ENCODE peak calls at places on chromosomes 7 and 10, in nine cellular contexts. N is sigmoid colon, W is PC-9, E is hepatocyte, X is DND-41, S is left ventricle myocardium inferior, R is psoas muscle, Y is tibial artery, B is brain microvascular endothelial cell. H is an unnamed sample.

GRCh38 chr10:86966008-86966654 is 2.2 kb upstream of the ADIRF start:
- DNase-seq in N (peak; percentile 53), Y (no peak), R (no peak), B (no peak), X (no peak), S (no peak), E (no peak), W (no peak), H (no peak)

GRCh38 chr7:28957822-28958234 is 302 bp downstream of the TRIL start:
- DNase-seq in Y (no peak), N (no peak), B (no peak), E (peak; percentile 41), S (no peak), R (no peak), W (no peak), X (no peak), H (no peak)

GRCh38 chr10:60883187-60883586 is 60.8 kb downstream of the RHOBTB1 start:
- DNase-seq in B (peak; percentile 17), R (no peak), X (peak; percentile 13), N (no peak), W (no peak), S (no peak), E (peak; percentile 37), Y (no peak), H (no peak)

GRCh38 chr10:116627386-116627933 is 6.7 kb downstream of the PNLIPRP2 start:
- DNase-seq in Y (no peak), N (no peak), X (no peak), W (no peak), R (no peak), E (peak; percentile 75), B (no peak), S (no peak), H (no peak)

GRCh38 chr7:144026203-144026883 is 22.4 kb upstream of the OR2A5 start:
- DNase-seq in R (no peak), E (no peak), B (no peak), S (no peak), X (no peak), Y (no peak), W (no peak), N (no peak), H (no peak)

GRCh38 chr10:119253433-119254174 is 46.2 kb downstream of the GRK5 start:
- DNase-seq in E (peak; percentile 88), S (peak; percentile 75), B (peak; percentile 96), Y (peak; percentile 89), N (peak; percentile 92), W (peak; percentile 80), X (no peak), R (peak; percentile 87), H (no peak)

GRCh38 chr7:29748286-29749099 is 57.8 kb upstream of the WIPF3 start:
- DNase-seq in B (peak; percentile 36), E (peak; percentile 80), R (no peak), W (peak; percentile 69), X (no peak), S (no peak), N (no peak), Y (no peak), H (no peak)

GRCh38 chr7:78178319-78178718 is 379.7 kb downstream of the PHTF2 start:
- DNase-seq in B (no peak), R (no peak), W (no peak), E (no peak), S (no peak), Y (no peak), N (no peak), X (no peak), H (no peak)

GRCh38 chr10:77637986-77638765 is 568 bp upstream of the KCNMA1 start:
- DNase-seq in Y (no peak), B (no peak), S (no peak), W (no peak), X (no peak), N (peak; percentile 74), E (peak; percentile 67), R (peak; percentile 83), H (no peak)

GRCh38 chr10:8189458-8189857 is 135.0 kb downstream of the GATA3 start:
- DNase-seq in X (no peak), E (no peak), W (no peak), B (no peak), Y (no peak), S (no peak), N (no peak), R (no peak), H (no peak)

GRCh38 chr10:66926841-66927240 is 1.0 kb downstream of the LRRTM3 start:
- DNase-seq in N (no peak), X (no peak), Y (no peak), W (no peak), R (no peak), E (no peak), B (no peak), S (no peak), H (no peak)

GRCh38 chr7:141590666-141591065 is 39.5 kb downstream of the AGK start:
- DNase-seq in E (no peak), S (no peak), Y (no peak), X (no peak), R (no peak), W (no peak), B (no peak), N (no peak), H (no peak)

GRCh38 chr7:142476077-142476476 is 218.2 kb upstream of the PRSS58 start:
- DNase-seq in X (no peak), Y (no peak), W (no peak), B (no peak), N (no peak), R (no peak), S (no peak), E (no peak), H (no peak)

GRCh38 chr10:80464557-80465466 is 10.7 kb downstream of the TSPAN14 start:
- DNase-seq in Y (no peak), E (no peak), R (peak; percentile 75), X (no peak), N (no peak), W (no peak), B (no peak), S (no peak), H (no peak)

GRCh38 chr10:80468002-80468401 is 13.9 kb downstream of the TSPAN14 start:
- DNase-seq in E (no peak), N (peak; percentile 80), B (no peak), S (peak; percentile 77), X (peak; percentile 42), R (peak; percentile 79), W (no peak), Y (peak; percentile 72), H (no peak)

GRCh38 chr10:80466724-80467326 is 12.7 kb downstream of the TSPAN14 start:
- DNase-seq in X (no peak), N (no peak), R (no peak), W (no peak), S (no peak), E (no peak), Y (no peak), B (no peak), H (no peak)

GRCh38 chr10:80463868-80464267 is 9.8 kb downstream of the TSPAN14 start:
- DNase-seq in X (no peak), W (no peak), Y (no peak), S (no peak), R (no peak), N (peak; percentile 62), E (no peak), B (no peak), H (no peak)

GRCh38 chr10:80465839-80466590 is 11.9 kb downstream of the TSPAN14 start:
- DNase-seq in S (no peak), N (no peak), E (no peak), B (no peak), X (no peak), W (no peak), R (no peak), Y (no peak), H (no peak)
- H3K27ac ChIP-seq in S (peak overlapping the region; percentile 100), N (peak overlapping the region; percentile 79), E (no peak overlapping the region), B (no peak overlapping the region), X (no peak overlapping the region), W (peak overlapping the region; percentile 91), R (no peak overlapping the region), Y (no peak overlapping the region), H (peak overlapping the region; percentile 100)

GRCh38 chr7:14123923-14124322 is 134.5 kb upstream of the ETV1 start:
- DNase-seq in W (no peak), X (no peak), S (no peak), B (no peak), E (no peak), R (no peak), N (no peak), Y (no peak), H (no peak)

DNA sequence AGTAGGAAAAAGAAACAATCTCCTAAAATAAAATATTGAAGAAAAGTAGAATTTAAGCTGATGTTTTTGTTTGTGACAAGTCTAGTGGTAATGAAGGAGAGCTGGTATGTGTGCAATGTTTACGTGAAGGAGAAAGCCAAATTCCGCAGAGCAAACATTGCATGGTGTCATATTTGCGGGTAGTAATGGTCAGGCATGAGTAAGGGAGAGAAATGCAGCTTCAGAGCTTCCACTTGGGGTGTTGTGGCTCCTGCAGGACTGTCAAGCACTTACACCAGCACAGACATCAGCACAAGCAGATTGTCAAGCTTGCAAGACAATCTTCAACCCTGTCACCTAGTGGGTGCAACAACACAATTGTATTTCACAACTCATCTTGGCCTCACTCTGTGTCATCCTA is 136.5 kb upstream of the ETV1 start:
- DNase-seq in R (no peak), Y (no peak), X (no peak), W (no peak), S (no peak), N (no peak), E (no peak), B (peak; percentile 34), H (no peak)
- TF ChIP-seq CTCF in R (no peak), Y (no peak), X (no peak), W (no peak), S (no peak), N (no peak), E (no peak), B (no peak), H (no peak)

GRCh38 chr10:21097926-21098355 is 200.8 kb upstream of the NEBL start:
- DNase-seq in E (no peak), B (no peak), S (no peak), N (no peak), X (no peak), W (no peak), R (no peak), Y (no peak), H (no peak)

GRCh38 chr10:21095494-21096055 is 198.5 kb upstream of the NEBL start:
- DNase-seq in E (no peak), R (no peak), W (no peak), N (no peak), X (no peak), Y (no peak), S (no peak), B (no peak), H (no peak)

GRCh38 chr10:21100190-21100589 is 203.1 kb upstream of the NEBL start:
- DNase-seq in B (no peak), N (no peak), S (no peak), Y (no peak), W (no peak), E (no peak), X (no peak), R (no peak), H (no peak)

GRCh38 chr10:21100871-21101514 is 203.9 kb upstream of the NEBL start:
- DNase-seq in B (peak; percentile 84), E (no peak), N (no peak), R (no peak), W (peak; percentile 70), Y (no peak), S (no peak), X (no peak), H (no peak)

GRCh38 chr10:21099291-21099800 is 202.2 kb upstream of the NEBL start:
- DNase-seq in X (no peak), R (no peak), E (no peak), Y (no peak), N (no peak), B (no peak), W (no peak), S (no peak), H (no peak)
- H3K27ac ChIP-seq in X (no peak overlapping the region), R (no peak overlapping the region), E (no peak overlapping the region), Y (no peak overlapping the region), N (no peak overlapping the region), B (no peak overlapping the region), W (peak overlapping the region; percentile 19), S (no peak overlapping the region), H (no peak overlapping the region)

GRCh38 chr7:6636741-6637543 is at the start of gene ZNF316:
- DNase-seq in Y (no peak), N (peak; percentile 82), R (peak; percentile 84), E (peak; percentile 81), S (peak; percentile 72), W (no peak), X (peak; percentile 49), B (no peak), H (peak; percentile 46)
- TF ChIP-seq CTCF in Y (no peak), N (no peak), R (no peak), E (no peak), S (no peak), W (no peak), X (no peak), B (no peak), H (no peak)

H was measured in RWPE2.